ENCODE peak calls at places on chromosomes 4 and X, in seven cellular contexts. One of them, this sample, is unnamed.
A peak's percentile ranks its signal among the peaks of the same experiment; 100 is the strongest.

GRCh38 chrX:68748030-68748429 is 80.8 kb upstream of the EFNB1 start:
- DNase-seq in ACHN: no peak
- DNase-seq in nephron progenitor cell: no peak
- DNase-seq in lower lobe of right lung: no peak
- DNase-seq in EL: no peak
- DNase-seq in ureter: peak; percentile 28
- DNase-seq in activated CD8-positive, alpha-beta memory T cell treated with anti-CD3 and anti-CD28 coated beads, Interleukin-2, amount 50 U/mL, for 4 hours: no peak
- DNase-seq in this sample: no peak

GRCh38 chrX:38701073-38701472 is 100.2 kb upstream of the MID1IP1 start:
- DNase-seq in ACHN: no peak
- DNase-seq in nephron progenitor cell: no peak
- DNase-seq in lower lobe of right lung: no peak
- DNase-seq in EL: no peak
- DNase-seq in ureter: no peak
- DNase-seq in activated CD8-positive, alpha-beta memory T cell treated with anti-CD3 and anti-CD28 coated beads, Interleukin-2, amount 50 U/mL, for 4 hours: no peak
- DNase-seq in this sample: no peak

GRCh38 chr4:159103406-159104131 is 690 bp downstream of the RAPGEF2 start:
- DNase-seq in ACHN: peak; percentile 40
- DNase-seq in nephron progenitor cell: peak; percentile 69
- DNase-seq in lower lobe of right lung: peak; percentile 74
- DNase-seq in EL: peak; percentile 40
- DNase-seq in ureter: peak; percentile 64
- DNase-seq in activated CD8-positive, alpha-beta memory T cell treated with anti-CD3 and anti-CD28 coated beads, Interleukin-2, amount 50 U/mL, for 4 hours: peak; percentile 41
- DNase-seq in this sample: peak; percentile 1

GRCh38 chr4:90137545-90137944 is 10.4 kb downstream of the CCSER1 start:
- DNase-seq in ACHN: peak; percentile 2
- DNase-seq in nephron progenitor cell: peak; percentile 24
- DNase-seq in lower lobe of right lung: no peak
- DNase-seq in EL: no peak
- DNase-seq in ureter: no peak
- DNase-seq in activated CD8-positive, alpha-beta memory T cell treated with anti-CD3 and anti-CD28 coated beads, Interleukin-2, amount 50 U/mL, for 4 hours: no peak
- DNase-seq in this sample: no peak

GRCh38 chrX:130975947-130976346 is 72.9 kb upstream of the ENOX2 start:
- DNase-seq in ACHN: peak; percentile 54
- DNase-seq in nephron progenitor cell: peak; percentile 64
- DNase-seq in lower lobe of right lung: no peak
- DNase-seq in EL: peak; percentile 34
- DNase-seq in ureter: no peak
- DNase-seq in activated CD8-positive, alpha-beta memory T cell treated with anti-CD3 and anti-CD28 coated beads, Interleukin-2, amount 50 U/mL, for 4 hours: no peak
- DNase-seq in this sample: no peak

GRCh38 chrX:843306-843705 is 212.7 kb downstream of the SHOX start:
- DNase-seq in ACHN: no peak
- DNase-seq in nephron progenitor cell: no peak
- DNase-seq in lower lobe of right lung: no peak
- DNase-seq in EL: no peak
- DNase-seq in ureter: no peak
- DNase-seq in activated CD8-positive, alpha-beta memory T cell treated with anti-CD3 and anti-CD28 coated beads, Interleukin-2, amount 50 U/mL, for 4 hours: no peak
- DNase-seq in this sample: no peak

GRCh38 chrX:118219866-118220265 is 103.3 kb upstream of the KLHL13 start:
- DNase-seq in ACHN: no peak
- DNase-seq in nephron progenitor cell: no peak
- DNase-seq in lower lobe of right lung: no peak
- DNase-seq in EL: no peak
- DNase-seq in ureter: no peak
- DNase-seq in activated CD8-positive, alpha-beta memory T cell treated with anti-CD3 and anti-CD28 coated beads, Interleukin-2, amount 50 U/mL, for 4 hours: no peak
- DNase-seq in this sample: no peak

GRCh38 chrX:134562002-134562401 is 96.3 kb downstream of the PLAC1 start:
- DNase-seq in ACHN: no peak
- DNase-seq in nephron progenitor cell: no peak
- DNase-seq in lower lobe of right lung: no peak
- DNase-seq in EL: no peak
- DNase-seq in ureter: no peak
- DNase-seq in activated CD8-positive, alpha-beta memory T cell treated with anti-CD3 and anti-CD28 coated beads, Interleukin-2, amount 50 U/mL, for 4 hours: no peak
- DNase-seq in this sample: no peak

GRCh38 chrX:24110049-24110448 is 39.5 kb upstream of the ZFX start:
- DNase-seq in ACHN: no peak
- DNase-seq in nephron progenitor cell: no peak
- DNase-seq in lower lobe of right lung: no peak
- DNase-seq in EL: no peak
- DNase-seq in ureter: no peak
- DNase-seq in activated CD8-positive, alpha-beta memory T cell treated with anti-CD3 and anti-CD28 coated beads, Interleukin-2, amount 50 U/mL, for 4 hours: no peak
- DNase-seq in this sample: no peak

GRCh38 chr4:75950416-75950815 is 9.6 kb upstream of the NAAA start:
- DNase-seq in ACHN: no peak
- DNase-seq in nephron progenitor cell: no peak
- DNase-seq in lower lobe of right lung: no peak
- DNase-seq in EL: peak; percentile 8
- DNase-seq in ureter: no peak
- DNase-seq in activated CD8-positive, alpha-beta memory T cell treated with anti-CD3 and anti-CD28 coated beads, Interleukin-2, amount 50 U/mL, for 4 hours: no peak
- DNase-seq in this sample: no peak

GRCh38 chrX:18661273-18661672 is 10.6 kb downstream of the RS1 start:
- DNase-seq in ACHN: no peak
- DNase-seq in nephron progenitor cell: no peak
- DNase-seq in lower lobe of right lung: no peak
- DNase-seq in EL: no peak
- DNase-seq in ureter: no peak
- DNase-seq in activated CD8-positive, alpha-beta memory T cell treated with anti-CD3 and anti-CD28 coated beads, Interleukin-2, amount 50 U/mL, for 4 hours: no peak
- DNase-seq in this sample: no peak

GRCh38 chr4:37648084-37648817 is 37.9 kb downstream of the RELL1 start:
- DNase-seq in ACHN: peak; percentile 87
- DNase-seq in nephron progenitor cell: peak; percentile 33
- DNase-seq in lower lobe of right lung: peak; percentile 57
- DNase-seq in EL: peak; percentile 95
- DNase-seq in ureter: peak; percentile 75
- DNase-seq in activated CD8-positive, alpha-beta memory T cell treated with anti-CD3 and anti-CD28 coated beads, Interleukin-2, amount 50 U/mL, for 4 hours: no peak
- DNase-seq in this sample: no peak

GRCh38 chrX:139816204-139816603 is 108.2 kb upstream of the MCF2 start:
- DNase-seq in ACHN: no peak
- DNase-seq in nephron progenitor cell: no peak
- DNase-seq in lower lobe of right lung: no peak
- DNase-seq in EL: no peak
- DNase-seq in ureter: no peak
- DNase-seq in activated CD8-positive, alpha-beta memory T cell treated with anti-CD3 and anti-CD28 coated beads, Interleukin-2, amount 50 U/mL, for 4 hours: no peak
- DNase-seq in this sample: no peak

GRCh38 chrX:72029473-72030411 is 102.0 kb downstream of the RTL5 start:
- DNase-seq in ACHN: peak; percentile 5
- DNase-seq in nephron progenitor cell: no peak
- DNase-seq in lower lobe of right lung: no peak
- DNase-seq in EL: peak; percentile 88
- DNase-seq in ureter: peak; percentile 42
- DNase-seq in activated CD8-positive, alpha-beta memory T cell treated with anti-CD3 and anti-CD28 coated beads, Interleukin-2, amount 50 U/mL, for 4 hours: no peak
- DNase-seq in this sample: no peak

GRCh38 chrX:34658316-34658715 is 1.2 kb upstream of the TMEM47 start:
- DNase-seq in ACHN: no peak
- DNase-seq in nephron progenitor cell: no peak
- DNase-seq in lower lobe of right lung: no peak
- DNase-seq in EL: peak; percentile 16
- DNase-seq in ureter: no peak
- DNase-seq in activated CD8-positive, alpha-beta memory T cell treated with anti-CD3 and anti-CD28 coated beads, Interleukin-2, amount 50 U/mL, for 4 hours: no peak
- DNase-seq in this sample: no peak

GRCh38 chr4:16269742-16270522 is 43.7 kb upstream of the TAPT1 start:
- DNase-seq in ACHN: no peak
- DNase-seq in nephron progenitor cell: no peak
- DNase-seq in lower lobe of right lung: peak; percentile 52
- DNase-seq in EL: peak; percentile 95
- DNase-seq in ureter: no peak
- DNase-seq in activated CD8-positive, alpha-beta memory T cell treated with anti-CD3 and anti-CD28 coated beads, Interleukin-2, amount 50 U/mL, for 4 hours: no peak
- DNase-seq in this sample: no peak

GRCh38 chrX:106875151-106875550 is 28.0 kb downstream of the RIPPLY1 start:
- DNase-seq in ACHN: no peak
- DNase-seq in nephron progenitor cell: no peak
- DNase-seq in lower lobe of right lung: no peak
- DNase-seq in EL: no peak
- DNase-seq in ureter: no peak
- DNase-seq in activated CD8-positive, alpha-beta memory T cell treated with anti-CD3 and anti-CD28 coated beads, Interleukin-2, amount 50 U/mL, for 4 hours: no peak
- DNase-seq in this sample: no peak

GRCh38 chrX:38664285-38664684 is 102.9 kb downstream of the TSPAN7 start:
- DNase-seq in ACHN: peak; percentile 3
- DNase-seq in nephron progenitor cell: peak; percentile 20
- DNase-seq in lower lobe of right lung: no peak
- DNase-seq in EL: peak; percentile 7
- DNase-seq in ureter: no peak
- DNase-seq in activated CD8-positive, alpha-beta memory T cell treated with anti-CD3 and anti-CD28 coated beads, Interleukin-2, amount 50 U/mL, for 4 hours: no peak
- DNase-seq in this sample: no peak

GRCh38 chr4:6972911-6973310 is 63.3 kb downstream of the TBC1D14 start:
- DNase-seq in ACHN: no peak
- DNase-seq in nephron progenitor cell: no peak
- DNase-seq in lower lobe of right lung: no peak
- DNase-seq in EL: no peak
- DNase-seq in ureter: no peak
- DNase-seq in activated CD8-positive, alpha-beta memory T cell treated with anti-CD3 and anti-CD28 coated beads, Interleukin-2, amount 50 U/mL, for 4 hours: no peak
- DNase-seq in this sample: no peak

GRCh38 chrX:125131146-125131545 is 188.5 kb upstream of the TEX13C start:
- DNase-seq in ACHN: peak; percentile 2
- DNase-seq in nephron progenitor cell: no peak
- DNase-seq in lower lobe of right lung: no peak
- DNase-seq in EL: no peak
- DNase-seq in ureter: no peak
- DNase-seq in activated CD8-positive, alpha-beta memory T cell treated with anti-CD3 and anti-CD28 coated beads, Interleukin-2, amount 50 U/mL, for 4 hours: no peak
- DNase-seq in this sample: no peak